ENCODE peak calls at places on chromosomes 1 and 21, in four cellular contexts. Y is Right ventricle myocardium inferior, O is RCC 7860, V is left ventricle myocardium inferior. X is an unnamed sample.

GRCh38 chr1:189323090-189323489 is 1154.6 kb downstream of the BRINP3 start:
- DNase-seq in O (no peak), V (no peak), Y (no peak), X (no peak)

GRCh38 chr1:8862528-8862927 is 16.0 kb downstream of the ENO1 start:
- DNase-seq in Y (no peak), O (no peak), V (no peak), X (no peak)

GRCh38 chr21:28684351-28684750 is 308.3 kb downstream of the LTN1 start:
- DNase-seq in O (no peak), V (no peak), Y (no peak), X (no peak)

GRCh38 chr21:30206551-30207251 is 9.2 kb downstream of the CLDN8 start:
- DNase-seq in O (no peak), V (no peak), Y (no peak), X (no peak)

GRCh38 chr1:185917646-185918045 is 183.5 kb downstream of the HMCN1 start:
- DNase-seq in O (no peak), Y (no peak), V (no peak), X (no peak)

GRCh38 chr1:116495534-116495933 is 75.3 kb downstream of the CD58 start:
- DNase-seq in O (no peak), Y (no peak), V (no peak), X (no peak)

GRCh38 chr1:11188381-11188780 is 774 bp upstream of the ANGPTL7 start:
- DNase-seq in Y (no peak), V (no peak), O (no peak), X (no peak)

GRCh38 chr1:156368889-156369684 is at the start of gene RHBG:
- DNase-seq in Y (no peak), O (no peak), V (peak), X (no peak)

X was measured in gastrocnemius medialis.